ENCODE peak calls at places on chromosomes 6 and 20, in seven cellular contexts. D is H9, Q is dorsolateral prefrontal cortex, T is fibroblast of lung, J is AG04450, W is body of pancreas, X is mesenchymal stem cell. E is an unnamed sample.

GRCh38 chr6:11298651-11299420 is 66.4 kb upstream of the NEDD9 start:
- DNase-seq in D (peak), Q (no peak), T (no peak), J (no peak), W (peak), X (no peak), E (no peak)

GRCh38 chr20:17500826-17501225 is 30.4 kb downstream of the BFSP1 start:
- DNase-seq in D (peak), Q (no peak), T (no peak), J (no peak), W (no peak), X (no peak), E (no peak)

GRCh38 chr6:43434001-43434400 is 6.7 kb downstream of the ABCC10 start:
- DNase-seq in D (no peak), Q (no peak), T (no peak), J (no peak), W (no peak), X (no peak), E (no peak)

GRCh38 chr6:52724406-52725121 is 38.7 kb downstream of the GSTA2 start:
- DNase-seq in D (peak), Q (peak), T (peak), J (no peak), W (peak), X (peak), E (peak)

GRCh38 chr20:14055127-14055742 is 59.9 kb downstream of the MACROD2 start:
- DNase-seq in D (no peak), Q (no peak), T (peak), J (peak), W (no peak), X (peak), E (peak)

GRCh38 chr6:47132724-47133123 is 90.6 kb upstream of the ADGRF1 start:
- DNase-seq in D (no peak), Q (no peak), T (no peak), J (no peak), W (no peak), X (no peak), E (no peak)

GRCh38 chr6:56938634-56939294 is 16.1 kb upstream of the BEND6 start:
- DNase-seq in D (no peak), Q (no peak), T (peak), J (peak), W (no peak), X (peak), E (no peak)

GRCh38 chr20:59939052-59939878 is 840 bp downstream of the PPP1R3D start:
- DNase-seq in D (peak), Q (no peak), T (peak), J (no peak), W (peak), X (no peak), E (no peak)

GRCh38 chr6:170088349-170088951 is 202.4 kb downstream of the DLL1 start:
- DNase-seq in D (no peak), Q (no peak), T (no peak), J (no peak), W (no peak), X (no peak), E (no peak)

DNA sequence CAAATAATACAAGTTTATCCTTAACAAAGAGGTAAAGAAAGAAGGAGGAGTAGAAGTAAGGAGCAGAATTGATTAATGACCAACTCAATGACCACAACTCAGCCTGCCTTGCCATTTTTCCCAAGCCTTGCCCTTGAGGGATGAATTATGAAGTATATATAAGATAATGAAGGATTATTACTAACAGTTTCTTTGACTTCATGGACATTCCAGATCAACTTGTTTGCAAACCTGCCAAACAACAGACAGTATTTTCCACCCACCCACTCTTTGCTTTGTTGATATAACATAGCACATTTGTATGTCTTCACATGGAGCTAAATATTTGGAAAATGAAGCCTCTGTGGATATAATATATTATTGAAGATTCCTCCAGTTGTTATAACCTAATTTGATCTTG is 9.9 kb upstream of the C6orf141 start:
- DNase-seq in D (no peak), Q (no peak), T (no peak), J (no peak), W (no peak), X (peak), E (no peak)
- H3K27ac ChIP-seq in D (no peak), Q (no peak), T (no peak), J (no peak), W (no peak), X (no peak), E (no peak)

GRCh38 chr20:23049933-23050838 is 714 bp upstream of the THBD start:
- DNase-seq in D (peak), Q (no peak), T (peak), J (no peak), W (peak), X (no peak), E (no peak)
- H3K27ac ChIP-seq in D (no peak), Q (no peak), T (peak), J (no peak), W (peak), X (peak), E (no peak)

GRCh38 chr20:37804584-37805566 is 98.1 kb upstream of the VSTM2L start:
- DNase-seq in D (no peak), Q (peak), T (no peak), J (no peak), W (no peak), X (no peak), E (no peak)
- H3K27ac ChIP-seq in D (no peak), Q (peak), T (no peak), J (no peak), W (no peak), X (no peak), E (peak)

GRCh38 chr20:1386323-1386722 is 6.5 kb downstream of the FKBP1A start:
- DNase-seq in D (no peak), Q (no peak), T (no peak), J (no peak), W (no peak), X (no peak), E (no peak)

GRCh38 chr20:1381753-1382591 is 10.9 kb downstream of the FKBP1A start:
- DNase-seq in D (no peak), Q (no peak), T (peak), J (no peak), W (peak), X (no peak), E (no peak)

GRCh38 chr20:1382670-1383069 is 10.2 kb downstream of the FKBP1A start:
- DNase-seq in D (no peak), Q (no peak), T (peak), J (no peak), W (no peak), X (no peak), E (no peak)

GRCh38 chr20:1388253-1388652 is 4.6 kb downstream of the FKBP1A start:
- DNase-seq in D (no peak), Q (no peak), T (no peak), J (no peak), W (no peak), X (no peak), E (no peak)

GRCh38 chr20:1383621-1384404 is 9.0 kb downstream of the FKBP1A start:
- DNase-seq in D (no peak), Q (no peak), T (no peak), J (no peak), W (no peak), X (no peak), E (no peak)
- H3K27ac ChIP-seq in D (no peak), Q (no peak), T (no peak), J (no peak), W (no peak), X (no peak), E (no peak)

GRCh38 chr20:4601630-4602296 is 119.9 kb upstream of the PRND start:
- DNase-seq in D (no peak), Q (peak), T (peak), J (no peak), W (peak), X (peak), E (peak)
- H3K27ac ChIP-seq in D (no peak), Q (peak), T (no peak), J (no peak), W (no peak), X (no peak), E (peak)

DNA sequence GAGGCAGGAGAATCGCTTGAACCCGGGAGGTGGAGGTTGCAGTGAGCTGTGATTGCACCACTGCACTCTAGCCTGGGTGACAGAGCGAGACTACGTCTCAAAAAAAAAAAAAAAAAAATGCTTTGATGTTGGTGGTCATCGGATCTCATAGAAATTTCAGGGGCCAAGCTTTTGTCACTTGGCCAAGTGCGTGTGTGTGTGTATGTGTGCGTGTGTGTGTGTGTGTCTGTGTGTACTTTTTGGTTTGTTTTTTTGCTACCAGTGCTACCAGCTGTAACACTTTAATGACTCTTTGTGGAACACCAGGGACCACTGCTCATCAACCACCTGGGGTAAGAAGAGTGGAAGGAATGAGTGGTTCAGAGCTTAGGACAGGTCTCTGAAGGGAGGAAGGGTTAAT is 49.7 kb downstream of the TRAF3IP2 start:
- DNase-seq in D (no peak), Q (no peak), T (no peak), J (no peak), W (no peak), X (no peak), E (no peak)
- H3K27ac ChIP-seq in D (no peak), Q (peak), T (peak), J (no peak), W (no peak), X (no peak), E (no peak)

E was measured in caudate nucleus.